ENCODE peak calls at places on chromosome 6, in six cellular contexts. One of them, this sample, is unnamed.

GRCh38 chr6:166097914-166098522 is 69.6 kb downstream of the TBXT start:
- DNase-seq in fibroblast of lung: peak; percentile 61
- DNase-seq in neural progenitor cell: peak; percentile 81
- DNase-seq in PC-3: peak; percentile 46
- DNase-seq in lower lobe of right lung: peak; percentile 68
- DNase-seq in GM12878: no peak
- DNase-seq in this sample: peak; percentile 81

GRCh38 chr6:136341967-136342366 is 52.3 kb upstream of the BCLAF1 start:
- DNase-seq in fibroblast of lung: no peak
- DNase-seq in neural progenitor cell: no peak
- DNase-seq in PC-3: no peak
- DNase-seq in lower lobe of right lung: no peak
- DNase-seq in GM12878: no peak
- DNase-seq in this sample: peak; percentile 34

GRCh38 chr6:22079788-22080187 is 217.0 kb downstream of the PRL start:
- DNase-seq in fibroblast of lung: peak; percentile 74
- DNase-seq in neural progenitor cell: no peak
- DNase-seq in PC-3: no peak
- DNase-seq in lower lobe of right lung: no peak
- DNase-seq in GM12878: no peak
- DNase-seq in this sample: no peak

GRCh38 chr6:110813813-110814487 is 1.3 kb downstream of the CDK19 start:
- DNase-seq in fibroblast of lung: no peak
- DNase-seq in neural progenitor cell: peak; percentile 17
- DNase-seq in PC-3: peak; percentile 50
- DNase-seq in lower lobe of right lung: no peak
- DNase-seq in GM12878: no peak
- DNase-seq in this sample: no peak

GRCh38 chr6:7996538-7997225 is 67.5 kb downstream of the BLOC1S5 start:
- DNase-seq in fibroblast of lung: peak; percentile 75
- DNase-seq in neural progenitor cell: no peak
- DNase-seq in PC-3: no peak
- DNase-seq in lower lobe of right lung: no peak
- DNase-seq in GM12878: no peak
- DNase-seq in this sample: peak; percentile 62

GRCh38 chr6:167400482-167401138 is 75.7 kb downstream of the TTLL2 start:
- DNase-seq in fibroblast of lung: no peak
- DNase-seq in neural progenitor cell: no peak
- DNase-seq in PC-3: no peak
- DNase-seq in lower lobe of right lung: no peak
- DNase-seq in GM12878: no peak
- DNase-seq in this sample: no peak

GRCh38 chr6:33840064-33840926 is 36.5 kb upstream of the MLN start:
- DNase-seq in fibroblast of lung: peak; percentile 95
- DNase-seq in neural progenitor cell: no peak
- DNase-seq in PC-3: peak; percentile 98
- DNase-seq in lower lobe of right lung: no peak
- DNase-seq in GM12878: peak; percentile 51
- DNase-seq in this sample: peak; percentile 85

GRCh38 chr6:142857609-142858195 is 87.3 kb downstream of the HIVEP2 start:
- DNase-seq in fibroblast of lung: no peak
- DNase-seq in neural progenitor cell: no peak
- DNase-seq in PC-3: no peak
- DNase-seq in lower lobe of right lung: no peak
- DNase-seq in GM12878: no peak
- DNase-seq in this sample: no peak

GRCh38 chr6:3297909-3298308 is 39.2 kb downstream of the PSMG4 start:
- DNase-seq in fibroblast of lung: no peak
- DNase-seq in neural progenitor cell: no peak
- DNase-seq in PC-3: no peak
- DNase-seq in lower lobe of right lung: no peak
- DNase-seq in GM12878: no peak
- DNase-seq in this sample: no peak

GRCh38 chr6:110514818-110515217 is 38.4 kb upstream of the SLC22A16 start:
- DNase-seq in fibroblast of lung: no peak
- DNase-seq in neural progenitor cell: no peak
- DNase-seq in PC-3: no peak
- DNase-seq in lower lobe of right lung: no peak
- DNase-seq in GM12878: no peak
- DNase-seq in this sample: no peak

GRCh38 chr6:43728586-43728985 is 41.0 kb upstream of the MRPS18A start:
- DNase-seq in fibroblast of lung: no peak
- DNase-seq in neural progenitor cell: no peak
- DNase-seq in PC-3: peak; percentile 48
- DNase-seq in lower lobe of right lung: no peak
- DNase-seq in GM12878: no peak
- DNase-seq in this sample: no peak

GRCh38 chr6:151269318-151269995 is 29.7 kb downstream of the AKAP12 start:
- DNase-seq in fibroblast of lung: peak; percentile 83
- DNase-seq in neural progenitor cell: no peak
- DNase-seq in PC-3: peak; percentile 3
- DNase-seq in lower lobe of right lung: no peak
- DNase-seq in GM12878: no peak
- DNase-seq in this sample: no peak

GRCh38 chr6:156175433-156175832 is 601.7 kb upstream of the ARID1B start:
- DNase-seq in fibroblast of lung: no peak
- DNase-seq in neural progenitor cell: no peak
- DNase-seq in PC-3: no peak
- DNase-seq in lower lobe of right lung: no peak
- DNase-seq in GM12878: no peak
- DNase-seq in this sample: no peak

GRCh38 chr6:16130437-16130891 is 1.6 kb downstream of the MYLIP start:
- DNase-seq in fibroblast of lung: no peak
- DNase-seq in neural progenitor cell: peak; percentile 10
- DNase-seq in PC-3: peak; percentile 87
- DNase-seq in lower lobe of right lung: no peak
- DNase-seq in GM12878: no peak
- DNase-seq in this sample: no peak

GRCh38 chr6:53894086-53894485 is 99.3 kb downstream of the LRRC1 start:
- DNase-seq in fibroblast of lung: peak; percentile 57
- DNase-seq in neural progenitor cell: no peak
- DNase-seq in PC-3: peak; percentile 50
- DNase-seq in lower lobe of right lung: no peak
- DNase-seq in GM12878: no peak
- DNase-seq in this sample: no peak

GRCh38 chr6:85143686-85144085 is 306.2 kb upstream of the NT5E start:
- DNase-seq in fibroblast of lung: no peak
- DNase-seq in neural progenitor cell: no peak
- DNase-seq in PC-3: no peak
- DNase-seq in lower lobe of right lung: no peak
- DNase-seq in GM12878: no peak
- DNase-seq in this sample: no peak

GRCh38 chr6:169266746-169267629 is 13.3 kb upstream of the THBS2 start:
- DNase-seq in fibroblast of lung: no peak
- DNase-seq in neural progenitor cell: no peak
- DNase-seq in PC-3: peak; percentile 24
- DNase-seq in lower lobe of right lung: no peak
- DNase-seq in GM12878: no peak
- DNase-seq in this sample: no peak

GRCh38 chr6:168062346-168063289 is 16.4 kb downstream of the FRMD1 start:
- DNase-seq in fibroblast of lung: no peak
- DNase-seq in neural progenitor cell: no peak
- DNase-seq in PC-3: no peak
- DNase-seq in lower lobe of right lung: no peak
- DNase-seq in GM12878: no peak
- DNase-seq in this sample: no peak

GRCh38 chr6:135962731-135963130 is 111.2 kb downstream of the PDE7B start:
- DNase-seq in fibroblast of lung: peak; percentile 99
- DNase-seq in neural progenitor cell: no peak
- DNase-seq in PC-3: no peak
- DNase-seq in lower lobe of right lung: no peak
- DNase-seq in GM12878: no peak
- DNase-seq in this sample: no peak

GRCh38 chr6:52285174-52286068 is 879 bp upstream of the MCM3 start:
- DNase-seq in fibroblast of lung: no peak
- DNase-seq in neural progenitor cell: peak; percentile 12
- DNase-seq in PC-3: peak; percentile 23
- DNase-seq in lower lobe of right lung: no peak
- DNase-seq in GM12878: no peak
- DNase-seq in this sample: no peak

GRCh38 chr6:67475700-67476099 is 1159.4 kb upstream of the ADGRB3 start:
- DNase-seq in fibroblast of lung: no peak
- DNase-seq in neural progenitor cell: no peak
- DNase-seq in PC-3: no peak
- DNase-seq in lower lobe of right lung: no peak
- DNase-seq in GM12878: no peak
- DNase-seq in this sample: no peak

GRCh38 chr6:35468980-35469710 is 944 bp downstream of the RPL10A start:
- DNase-seq in fibroblast of lung: no peak
- DNase-seq in neural progenitor cell: no peak
- DNase-seq in PC-3: no peak
- DNase-seq in lower lobe of right lung: no peak
- DNase-seq in GM12878: no peak
- DNase-seq in this sample: no peak

GRCh38 chr6:3013901-3014674 is 14.4 kb downstream of the NQO2 start:
- DNase-seq in fibroblast of lung: no peak
- DNase-seq in neural progenitor cell: no peak
- DNase-seq in PC-3: no peak
- DNase-seq in lower lobe of right lung: no peak
- DNase-seq in GM12878: no peak
- DNase-seq in this sample: no peak

GRCh38 chr6:38522322-38522721 is 117.4 kb downstream of the BTBD9 start:
- DNase-seq in fibroblast of lung: peak; percentile 69
- DNase-seq in neural progenitor cell: no peak
- DNase-seq in PC-3: no peak
- DNase-seq in lower lobe of right lung: no peak
- DNase-seq in GM12878: no peak
- DNase-seq in this sample: no peak

GRCh38 chr6:71393471-71393870 is 104.9 kb downstream of the OGFRL1 start:
- DNase-seq in fibroblast of lung: no peak
- DNase-seq in neural progenitor cell: no peak
- DNase-seq in PC-3: peak; percentile 61
- DNase-seq in lower lobe of right lung: no peak
- DNase-seq in GM12878: no peak
- DNase-seq in this sample: no peak
- H3K4me3 ChIP-seq in fibroblast of lung: no peak overlapping the region
- H3K4me3 ChIP-seq in neural progenitor cell: no peak overlapping the region
- H3K4me3 ChIP-seq in PC-3: no peak overlapping the region
- H3K4me3 ChIP-seq in lower lobe of right lung: no peak overlapping the region
- H3K4me3 ChIP-seq in GM12878: no peak overlapping the region
- H3K4me3 ChIP-seq in this sample: no peak overlapping the region

GRCh38 chr6:126047648-126048047 is 61.3 kb downstream of the TRMT11 start:
- DNase-seq in fibroblast of lung: no peak
- DNase-seq in neural progenitor cell: no peak
- DNase-seq in PC-3: no peak
- DNase-seq in lower lobe of right lung: no peak
- DNase-seq in GM12878: no peak
- DNase-seq in this sample: no peak

GRCh38 chr6:126051739-126052138 is 65.4 kb downstream of the TRMT11 start:
- DNase-seq in fibroblast of lung: no peak
- DNase-seq in neural progenitor cell: no peak
- DNase-seq in PC-3: no peak
- DNase-seq in lower lobe of right lung: no peak
- DNase-seq in GM12878: no peak
- DNase-seq in this sample: no peak

GRCh38 chr6:126052485-126052884 is 66.1 kb downstream of the TRMT11 start:
- DNase-seq in fibroblast of lung: no peak
- DNase-seq in neural progenitor cell: no peak
- DNase-seq in PC-3: no peak
- DNase-seq in lower lobe of right lung: no peak
- DNase-seq in GM12878: no peak
- DNase-seq in this sample: no peak

GRCh38 chr6:126048635-126049034 is 62.3 kb downstream of the TRMT11 start:
- DNase-seq in fibroblast of lung: no peak
- DNase-seq in neural progenitor cell: no peak
- DNase-seq in PC-3: no peak
- DNase-seq in lower lobe of right lung: no peak
- DNase-seq in GM12878: no peak
- DNase-seq in this sample: no peak

DNA sequence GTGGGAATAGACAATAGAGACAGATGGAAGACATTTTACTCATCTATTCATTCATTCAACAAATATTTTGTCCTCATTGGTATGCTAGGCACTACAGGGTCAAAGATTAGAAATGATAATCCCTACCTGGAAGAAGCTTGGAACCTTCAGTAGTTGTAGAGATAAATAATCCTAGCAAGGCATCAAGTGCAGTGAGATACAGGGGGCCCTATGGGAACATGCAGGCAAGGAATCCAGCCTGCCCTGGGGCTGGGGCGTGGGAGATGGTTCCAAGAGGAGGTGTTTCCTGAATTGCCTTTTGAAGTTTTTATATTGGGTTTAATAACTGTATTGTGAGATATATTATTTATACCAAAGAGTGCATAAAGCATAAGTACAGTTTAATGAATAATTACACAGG is 64.5 kb downstream of the TRMT11 start:
- DNase-seq in fibroblast of lung: no peak
- DNase-seq in neural progenitor cell: no peak
- DNase-seq in PC-3: no peak
- DNase-seq in lower lobe of right lung: no peak
- DNase-seq in GM12878: no peak
- DNase-seq in this sample: no peak
- TF ChIP-seq CTCF in fibroblast of lung: no peak
- TF ChIP-seq CTCF in neural progenitor cell: no peak
- TF ChIP-seq CTCF in PC-3: no peak
- TF ChIP-seq CTCF in lower lobe of right lung: no peak
- TF ChIP-seq CTCF in GM12878: no peak
- TF ChIP-seq CTCF in this sample: no peak

DNA sequence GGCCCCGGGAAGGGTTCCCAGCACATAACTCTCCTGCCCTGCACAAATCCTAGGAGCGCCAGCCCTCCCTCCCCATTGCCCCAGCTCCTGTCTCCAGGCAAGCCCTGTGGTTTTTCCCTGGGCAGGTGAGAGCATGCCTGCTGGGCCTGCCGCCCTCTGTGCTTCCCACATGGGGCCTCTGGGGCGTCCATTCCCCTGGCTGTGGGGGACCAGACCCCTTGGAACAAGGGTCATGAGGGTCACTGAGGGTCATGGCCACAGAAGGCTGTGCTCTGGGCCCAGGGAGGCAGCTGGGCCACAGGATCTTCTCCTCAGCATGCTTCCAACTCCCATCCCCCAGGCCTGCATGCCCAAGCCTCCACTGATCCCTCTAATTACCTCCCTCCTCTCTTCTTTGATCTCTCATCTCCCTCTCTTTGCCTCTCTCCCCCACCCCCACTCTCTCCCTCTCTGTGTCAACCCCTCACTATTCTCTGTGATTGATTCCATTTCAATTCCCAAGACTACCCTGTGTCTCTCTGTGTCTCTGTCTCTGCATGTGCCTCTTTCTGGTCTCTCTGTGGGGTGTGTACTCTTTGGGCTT is 6.1 kb downstream of the MDFI start:
- DNase-seq in fibroblast of lung: no peak
- DNase-seq in neural progenitor cell: peak; percentile 71
- DNase-seq in PC-3: no peak
- DNase-seq in lower lobe of right lung: peak; percentile 34
- DNase-seq in GM12878: no peak
- DNase-seq in this sample: no peak
- H3K4me1 ChIP-seq in fibroblast of lung: no peaks in the 10 kb centered on the region
- H3K4me1 ChIP-seq in neural progenitor cell: peaks cover 46% of the 10 kb centered on the region
- H3K4me1 ChIP-seq in PC-3: peaks cover 7% of the 10 kb centered on the region
- H3K4me1 ChIP-seq in lower lobe of right lung: peaks cover 7% of the 10 kb centered on the region
- H3K4me1 ChIP-seq in GM12878: no peaks in the 10 kb centered on the region
- H3K4me1 ChIP-seq in this sample: no peaks in the 10 kb centered on the region

GRCh38 chr6:26312096-26312463 is 52.9 kb upstream of the BTN3A2 start:
- DNase-seq in fibroblast of lung: peak; percentile 16
- DNase-seq in neural progenitor cell: no peak
- DNase-seq in PC-3: peak; percentile 18
- DNase-seq in lower lobe of right lung: no peak
- DNase-seq in GM12878: no peak
- DNase-seq in this sample: no peak
- H3K4me3 ChIP-seq in fibroblast of lung: peak overlapping the region; percentile 88
- H3K4me3 ChIP-seq in neural progenitor cell: peak overlapping the region; percentile 91
- H3K4me3 ChIP-seq in PC-3: peak overlapping the region; percentile 73
- H3K4me3 ChIP-seq in lower lobe of right lung: peak overlapping the region; percentile 59
- H3K4me3 ChIP-seq in GM12878: peak overlapping the region; percentile 57
- H3K4me3 ChIP-seq in this sample: peak overlapping the region; percentile 68